ENCODE peak calls at places on chromosome 17, in six cellular contexts. M, K, U, W, G and B are unnamed samples. For H3K27me3, the result is how much of the 10 kb centered on the place peaks cover.

GRCh38 chr17:5181509-5182305 is 10.0 kb downstream of the ZNF594 start:
- DNase-seq in M (no peak), K (peak), U (no peak), W (no peak), G (no peak), B (no peak)

GRCh38 chr17:28327031-28327607 is 8.1 kb downstream of the TMEM97 start:
- DNase-seq in M (no peak), K (peak), U (no peak), W (no peak), G (peak), B (no peak)

GRCh38 chr17:57485916-57486315 is 229.6 kb downstream of the MSI2 start:
- DNase-seq in M (no peak), K (no peak), U (no peak), W (no peak), G (no peak), B (no peak)

GRCh38 chr17:9291912-9292562 is 270.7 kb downstream of the NTN1 start:
- DNase-seq in M (peak), K (peak), U (no peak), W (peak), G (peak), B (no peak)

GRCh38 chr17:16352838-16353701 is at the start of gene CENPV:
- DNase-seq in M (peak), K (peak), U (no peak), W (peak), G (peak), B (peak)

GRCh38 chr17:76866774-76867577 is 1.2 kb upstream of the MGAT5B start:
- DNase-seq in M (no peak), K (no peak), U (no peak), W (no peak), G (no peak), B (no peak)

GRCh38 chr17:66406701-66407644 is 104.6 kb downstream of the PRKCA start:
- DNase-seq in M (no peak), K (no peak), U (no peak), W (no peak), G (peak), B (peak)

GRCh38 chr17:46003907-46004748 is 5.1 kb downstream of the STH start:
- DNase-seq in M (peak), K (no peak), U (no peak), W (peak), G (no peak), B (no peak)

GRCh38 chr17:14355556-14355955 is 54.7 kb downstream of the HS3ST3B1 start:
- DNase-seq in M (no peak), K (peak), U (no peak), W (no peak), G (no peak), B (no peak)

GRCh38 chr17:3890082-3890892 is 2.6 kb downstream of the CAMKK1 start:
- DNase-seq in M (no peak), K (peak), U (peak), W (peak), G (no peak), B (no peak)

GRCh38 chr17:21376835-21377690 is 906 bp downstream of the KCNJ12 start:
- DNase-seq in M (no peak), K (peak), U (no peak), W (no peak), G (no peak), B (peak)

GRCh38 chr17:73878923-73879322 is 234.7 kb upstream of the SDK2 start:
- DNase-seq in M (no peak), K (no peak), U (no peak), W (no peak), G (no peak), B (no peak)

GRCh38 chr17:68200689-68201424 is 47.0 kb upstream of the AMZ2 start:
- DNase-seq in M (peak), K (peak), U (peak), W (peak), G (peak), B (peak)

GRCh38 chr17:34163123-34163522 is 92.0 kb upstream of the CCL2 start:
- DNase-seq in M (no peak), K (peak), U (no peak), W (peak), G (no peak), B (no peak)

GRCh38 chr17:28191018-28191417 is 128.0 kb upstream of the TMEM97 start:
- DNase-seq in M (no peak), K (no peak), U (no peak), W (no peak), G (no peak), B (no peak)

GRCh38 chr17:71335212-71335611 is 785.6 kb upstream of the SOX9 start:
- DNase-seq in M (no peak), K (no peak), U (no peak), W (no peak), G (no peak), B (no peak)

GRCh38 chr17:14593956-14594355 is 293.1 kb downstream of the HS3ST3B1 start:
- DNase-seq in M (no peak), K (no peak), U (no peak), W (no peak), G (no peak), B (no peak)

GRCh38 chr17:70405492-70406220 is 236.3 kb downstream of the KCNJ2 start:
- DNase-seq in M (no peak), K (no peak), U (no peak), W (no peak), G (no peak), B (no peak)

GRCh38 chr17:73103661-73104335 is 11.3 kb upstream of the SLC39A11 start:
- DNase-seq in M (no peak), K (peak), U (no peak), W (no peak), G (no peak), B (no peak)

GRCh38 chr17:44934745-44935105 is 12.8 kb downstream of the KIF18B start:
- DNase-seq in M (no peak), K (peak), U (no peak), W (no peak), G (no peak), B (no peak)

GRCh38 chr17:4944554-4945175 is 3.7 kb downstream of the PFN1 start:
- DNase-seq in M (no peak), K (peak), U (no peak), W (no peak), G (no peak), B (no peak)

GRCh38 chr17:9107527-9107926 is 86.2 kb downstream of the NTN1 start:
- DNase-seq in M (no peak), K (peak), U (no peak), W (no peak), G (no peak), B (no peak)

GRCh38 chr17:21397341-21398050 is 21.3 kb downstream of the KCNJ12 start:
- DNase-seq in M (no peak), K (no peak), U (no peak), W (no peak), G (no peak), B (no peak)

GRCh38 chr17:72587773-72588511 is 467.1 kb downstream of the SOX9 start:
- DNase-seq in M (no peak), K (peak), U (no peak), W (peak), G (peak), B (no peak)

GRCh38 chr17:74641224-74641948 is 17.8 kb upstream of the CD300E start:
- DNase-seq in M (no peak), K (no peak), U (no peak), W (no peak), G (peak), B (no peak)

GRCh38 chr17:773467-774319 is 8.4 kb downstream of the GLOD4 start:
- DNase-seq in M (no peak), K (no peak), U (no peak), W (no peak), G (no peak), B (no peak)

GRCh38 chr17:31907342-31907975 is 6.0 kb upstream of the UTP6 start:
- DNase-seq in M (peak), K (peak), U (peak), W (peak), G (no peak), B (no peak)

GRCh38 chr17:230371-230770 is 48.9 kb upstream of the DOC2B start:
- DNase-seq in M (no peak), K (no peak), U (no peak), W (no peak), G (no peak), B (no peak)

GRCh38 chr17:57636274-57636673 is 108.8 kb downstream of the CCDC182 start:
- DNase-seq in M (no peak), K (no peak), U (no peak), W (no peak), G (no peak), B (no peak)

GRCh38 chr17:67365762-67366192 is 600 bp downstream of the PSMD12 start:
- DNase-seq in M (no peak), K (no peak), U (no peak), W (no peak), G (no peak), B (no peak)

DNA sequence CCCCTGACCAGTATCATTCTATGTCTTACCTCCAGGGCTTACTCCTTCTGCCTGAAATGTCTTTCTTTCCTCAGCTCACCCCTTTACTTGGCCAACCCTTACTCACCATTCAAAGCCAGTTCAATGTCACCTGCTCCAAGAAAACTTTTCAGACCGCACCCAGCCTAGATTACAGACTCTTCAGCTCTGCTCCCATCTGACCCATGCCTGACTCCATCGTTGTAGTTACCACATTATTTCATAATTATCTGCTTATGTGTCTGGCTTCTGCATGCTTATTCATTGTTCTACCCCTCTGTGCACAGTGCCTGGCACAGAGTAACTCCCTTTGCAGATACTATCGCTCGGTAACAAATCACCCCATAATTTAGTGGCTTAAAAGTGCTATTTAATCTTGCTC is 62.5 kb upstream of the TOB1 start:
- DNase-seq in M (no peak), K (no peak), U (no peak), W (no peak), G (no peak), B (no peak)
- H3K27me3 ChIP-seq in M (under half), K (under half), U (under half), W (under half), G (under half), B (under half)

GRCh38 chr17:42002175-42002791 is 15.0 kb downstream of the DNAJC7 start:
- DNase-seq in M (no peak), K (no peak), U (no peak), W (no peak), G (no peak), B (no peak)
- H3K27ac ChIP-seq in M (no peak), K (no peak), U (no peak), W (no peak), G (no peak), B (no peak)

DNA sequence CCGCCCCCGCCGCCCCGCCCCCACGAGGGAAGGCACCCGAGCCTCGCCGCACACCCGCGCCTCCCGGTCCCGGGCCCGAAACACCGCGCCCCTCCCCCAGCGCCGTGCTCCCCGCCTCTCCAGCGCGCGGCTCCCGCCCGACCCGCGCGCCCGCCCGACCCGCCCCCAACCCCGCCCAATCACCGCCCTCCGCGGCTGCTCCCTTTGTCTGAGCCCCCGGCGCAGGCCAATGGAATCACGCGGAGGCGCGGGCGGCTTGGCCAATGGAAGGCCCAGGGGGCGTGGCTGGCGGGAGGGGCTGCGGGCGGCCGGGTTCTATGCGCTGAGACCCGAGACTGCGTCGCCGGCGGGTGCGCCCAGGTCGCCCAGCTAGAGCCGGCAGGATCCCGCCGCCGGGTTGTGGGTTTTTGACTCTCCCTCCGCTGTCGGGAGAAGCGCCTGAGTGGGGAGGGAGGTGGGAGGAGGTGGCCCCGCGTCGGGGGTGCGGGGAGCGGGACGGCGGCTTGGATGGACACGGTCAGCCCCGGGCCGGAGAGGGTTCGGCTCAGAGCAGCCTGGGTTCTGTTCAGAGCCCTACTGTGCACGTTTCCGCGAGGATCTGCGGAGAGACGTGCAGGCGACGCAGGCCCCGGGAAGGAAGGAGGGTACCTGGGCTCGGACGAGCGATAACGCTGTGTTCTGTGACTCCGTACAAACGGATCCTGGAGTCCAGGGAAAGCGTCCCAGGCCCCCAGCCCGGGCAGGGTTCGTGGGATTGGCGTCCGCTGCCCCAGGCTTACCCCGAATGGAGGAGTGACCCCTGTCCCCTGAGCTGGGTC is 49.0 kb upstream of the BAHCC1 start:
- DNase-seq in M (peak), K (peak), U (peak), W (peak), G (peak), B (peak)
- H3K27me3 ChIP-seq in M (under half), K (under half), U (under half), W (under half), G (under half), B (under half)

GRCh38 chr17:42999003-42999525 is 845 bp downstream of the RPL27 start:
- DNase-seq in M (no peak), K (no peak), U (no peak), W (no peak), G (no peak), B (no peak)

GRCh38 chr17:42997984-42998938 is at the start of gene RPL27:
- DNase-seq in M (peak), K (peak), U (peak), W (peak), G (peak), B (peak)

GRCh38 chr17:43006639-43007551 is at the start of gene IFI35:
- DNase-seq in M (peak), K (peak), U (peak), W (peak), G (peak), B (peak)

DNA sequence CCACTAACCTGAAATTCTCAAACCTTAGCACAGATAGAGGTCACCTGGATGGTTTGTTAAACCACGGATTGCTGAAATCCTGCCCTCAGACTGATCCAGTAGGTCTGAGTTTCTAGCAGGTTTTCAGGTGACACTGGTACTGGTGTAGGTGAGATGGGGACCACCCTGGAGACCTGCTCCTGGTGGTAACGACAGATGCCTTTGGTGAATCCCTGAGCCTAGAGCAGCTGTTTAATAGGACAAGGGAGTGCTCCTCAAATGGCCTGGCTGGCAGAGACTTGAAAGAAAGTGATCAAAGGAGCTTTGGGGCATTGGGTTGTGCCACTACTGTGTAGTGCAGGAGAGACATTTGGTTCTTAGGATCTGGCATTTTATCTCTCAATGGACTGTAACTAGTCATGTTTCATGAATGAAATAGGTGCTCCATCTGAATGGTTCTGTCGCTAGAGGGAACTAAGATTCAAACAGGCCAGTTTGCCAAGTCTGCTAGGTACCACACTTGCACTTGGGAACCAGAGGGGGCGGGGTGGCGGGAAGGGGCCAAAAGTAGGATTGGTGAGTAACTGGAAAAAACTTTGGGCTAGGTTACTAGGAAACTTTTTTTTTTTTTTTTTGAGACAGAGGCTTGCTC is 2.9 kb upstream of the IFI35 start:
- DNase-seq in M (no peak), K (peak), U (no peak), W (no peak), G (no peak), B (no peak)
- H3K27ac ChIP-seq in M (no peak), K (no peak), U (no peak), W (no peak), G (no peak), B (no peak)

GRCh38 chr17:40511667-40512221 is 10.3 kb upstream of the TNS4 start:
- DNase-seq in M (no peak), K (peak), U (no peak), W (no peak), G (no peak), B (no peak)

GRCh38 chr17:40514013-40514875 is 12.8 kb upstream of the TNS4 start:
- DNase-seq in M (no peak), K (peak), U (no peak), W (no peak), G (no peak), B (no peak)

GRCh38 chr17:40510328-40510648 is 8.9 kb upstream of the TNS4 start:
- DNase-seq in M (no peak), K (peak), U (peak), W (no peak), G (no peak), B (no peak)

GRCh38 chr17:40511136-40511535 is 9.7 kb upstream of the TNS4 start:
- DNase-seq in M (no peak), K (no peak), U (no peak), W (no peak), G (no peak), B (no peak)

DNA sequence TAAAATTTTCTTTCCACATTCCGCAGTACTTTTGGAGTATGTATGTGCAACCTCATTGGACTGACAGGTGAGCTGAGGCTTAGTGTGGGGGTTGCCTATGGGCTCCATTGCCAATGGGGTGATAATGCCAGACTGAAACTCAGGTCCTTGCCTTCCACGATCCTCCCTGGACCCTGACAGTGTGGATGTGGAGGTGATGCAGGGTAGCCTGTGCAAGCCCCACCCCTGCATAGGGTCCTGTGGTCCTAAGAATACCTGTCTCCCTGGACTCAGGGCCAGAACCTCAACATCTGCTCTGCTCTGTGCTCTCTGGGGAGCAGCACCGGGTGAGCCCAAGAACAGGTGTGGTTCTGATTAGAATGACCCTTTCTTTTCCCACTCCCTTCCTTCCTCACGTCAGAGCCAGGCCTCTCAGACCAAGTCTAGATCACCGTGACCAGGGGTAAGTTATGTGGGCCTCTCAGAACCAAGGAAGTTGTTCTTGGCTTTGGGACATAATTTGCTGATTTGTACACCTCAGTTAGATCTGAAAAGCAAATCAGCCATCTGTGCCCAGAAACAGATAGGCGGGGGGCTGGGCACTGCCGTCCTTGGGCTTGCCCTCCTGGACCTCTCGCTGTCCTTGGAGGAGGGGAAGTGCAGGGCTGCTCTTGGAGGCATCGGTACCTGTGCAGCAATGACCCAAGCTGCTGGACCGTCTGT is 8.4 kb upstream of the TNS4 start:
- DNase-seq in M (no peak), K (no peak), U (no peak), W (no peak), G (no peak), B (no peak)
- H3K27me3 ChIP-seq in M (under half), K (under half), U (under half), W (under half), G (under half), B (under half)

GRCh38 chr17:6857336-6857735 is 25.8 kb upstream of the TEKT1 start:
- DNase-seq in M (no peak), K (no peak), U (no peak), W (no peak), G (no peak), B (no peak)

GRCh38 chr17:6857904-6858303 is 26.4 kb upstream of the TEKT1 start:
- DNase-seq in M (no peak), K (no peak), U (no peak), W (no peak), G (no peak), B (no peak)

GRCh38 chr17:6856054-6856453 is 24.5 kb upstream of the TEKT1 start:
- DNase-seq in M (no peak), K (no peak), U (no peak), W (no peak), G (no peak), B (no peak)

GRCh38 chr17:6853764-6854442 is 22.4 kb upstream of the TEKT1 start:
- DNase-seq in M (no peak), K (peak), U (no peak), W (no peak), G (peak), B (no peak)
- H3K27ac ChIP-seq in M (no peak), K (no peak), U (peak), W (no peak), G (no peak), B (peak)

GRCh38 chr17:48633266-48633816 is 7.2 kb upstream of the HOXB9 start:
- DNase-seq in M (no peak), K (peak), U (no peak), W (peak), G (no peak), B (no peak)

GRCh38 chr17:48630925-48631692 is 5.0 kb upstream of the HOXB9 start:
- DNase-seq in M (no peak), K (peak), U (no peak), W (peak), G (no peak), B (no peak)

GRCh38 chr17:48634446-48635208 is 8.5 kb upstream of the HOXB9 start:
- DNase-seq in M (no peak), K (peak), U (no peak), W (peak), G (no peak), B (no peak)

GRCh38 chr17:48631693-48632578 is 5.8 kb upstream of the HOXB9 start:
- DNase-seq in M (no peak), K (peak), U (no peak), W (peak), G (no peak), B (no peak)

GRCh38 chr17:48632579-48633265 is 6.6 kb upstream of the HOXB9 start:
- DNase-seq in M (no peak), K (peak), U (no peak), W (peak), G (no peak), B (no peak)
- H3K27me3 ChIP-seq in M (half or more), K (half or more), U (half or more), W (under half), G (half or more), B (under half)